ENCODE peak calls at places on chromosomes 4 and X, in eight cellular contexts. B is sigmoid colon, E is tibial nerve, Z is breast epithelium, Y is body of pancreas, W is adrenal gland, S is IMR-90, N is HepG2. U is an unnamed sample.

GRCh38 chr4:81106150-81106549 is 75.6 kb downstream of the BMP3 start:
- DNase-seq in B (no peak), E (no peak), Z (no peak), Y (no peak), W (no peak), S (no peak), N (no peak), U (no peak)

GRCh38 chrX:124145749-124146148 is 184.2 kb downstream of the STAG2 start:
- DNase-seq in B (no peak), E (no peak), Z (no peak), Y (no peak), W (no peak), S (no peak), N (no peak), U (no peak)

GRCh38 chrX:69323786-69324720 is 158.8 kb upstream of the PJA1 start:
- DNase-seq in B (no peak), E (no peak), Z (no peak), Y (no peak), W (no peak), S (no peak), N (no peak), U (no peak)

GRCh38 chr4:26838055-26838842 is 22.4 kb upstream of the STIM2 start:
- DNase-seq in B (no peak), E (no peak), Z (no peak), Y (no peak), W (no peak), S (no peak), N (no peak), U (no peak)

GRCh38 chr4:46389301-46389761 is 597 bp downstream of the GABRA2 start:
- DNase-seq in B (no peak), E (no peak), Z (no peak), Y (no peak), W (no peak), S (no peak), N (peak; percentile 2), U (peak; percentile 20)

GRCh38 chr4:71303850-71304249 is 35.0 kb upstream of the SLC4A4 start:
- DNase-seq in B (no peak), E (no peak), Z (no peak), Y (no peak), W (no peak), S (peak; percentile 57), N (no peak), U (no peak)

GRCh38 chr4:120895554-120895953 is 27.0 kb downstream of the PRDM5 start:
- DNase-seq in B (no peak), E (no peak), Z (no peak), Y (no peak), W (no peak), S (no peak), N (no peak), U (no peak)

GRCh38 chrX:39456894-39457600 is 640.7 kb downstream of the BCOR start:
- DNase-seq in B (no peak), E (no peak), Z (no peak), Y (no peak), W (no peak), S (no peak), N (no peak), U (no peak)

GRCh38 chr4:149790172-149790907 is 25.3 kb downstream of the IQCM start:
- DNase-seq in B (no peak), E (no peak), Z (no peak), Y (no peak), W (no peak), S (no peak), N (no peak), U (no peak)

GRCh38 chr4:56860781-56861180 is 39.3 kb upstream of the SPINK2 start:
- DNase-seq in B (no peak), E (no peak), Z (no peak), Y (no peak), W (no peak), S (no peak), N (no peak), U (no peak)

GRCh38 chr4:178937130-178937529 is 1494.9 kb upstream of the AGA start:
- DNase-seq in B (no peak), E (no peak), Z (no peak), Y (no peak), W (no peak), S (no peak), N (no peak), U (no peak)

GRCh38 chr4:14719053-14719452 is 283.2 kb upstream of the CPEB2 start:
- DNase-seq in B (no peak), E (no peak), Z (peak; percentile 21), Y (peak; percentile 21), W (no peak), S (peak; percentile 7), N (no peak), U (no peak)

GRCh38 chr4:52729586-52729985 is 21.6 kb downstream of the ERVMER34-1 start:
- DNase-seq in B (no peak), E (no peak), Z (no peak), Y (no peak), W (no peak), S (no peak), N (no peak), U (no peak)

GRCh38 chrX:153602621-153603020 is 3.7 kb upstream of the CCNQ start:
- DNase-seq in B (no peak), E (no peak), Z (no peak), Y (no peak), W (no peak), S (no peak), N (no peak), U (no peak)

GRCh38 chr4:2827874-2828751 is 15.5 kb upstream of the ADD1 start:
- DNase-seq in B (peak; percentile 63), E (no peak), Z (no peak), Y (no peak), W (no peak), S (no peak), N (no peak), U (peak; percentile 44)

GRCh38 chr4:78937837-78938236 is 1.4 kb downstream of the PAQR3 start:
- DNase-seq in B (no peak), E (no peak), Z (no peak), Y (no peak), W (no peak), S (peak; percentile 16), N (peak; percentile 9), U (no peak)

DNA sequence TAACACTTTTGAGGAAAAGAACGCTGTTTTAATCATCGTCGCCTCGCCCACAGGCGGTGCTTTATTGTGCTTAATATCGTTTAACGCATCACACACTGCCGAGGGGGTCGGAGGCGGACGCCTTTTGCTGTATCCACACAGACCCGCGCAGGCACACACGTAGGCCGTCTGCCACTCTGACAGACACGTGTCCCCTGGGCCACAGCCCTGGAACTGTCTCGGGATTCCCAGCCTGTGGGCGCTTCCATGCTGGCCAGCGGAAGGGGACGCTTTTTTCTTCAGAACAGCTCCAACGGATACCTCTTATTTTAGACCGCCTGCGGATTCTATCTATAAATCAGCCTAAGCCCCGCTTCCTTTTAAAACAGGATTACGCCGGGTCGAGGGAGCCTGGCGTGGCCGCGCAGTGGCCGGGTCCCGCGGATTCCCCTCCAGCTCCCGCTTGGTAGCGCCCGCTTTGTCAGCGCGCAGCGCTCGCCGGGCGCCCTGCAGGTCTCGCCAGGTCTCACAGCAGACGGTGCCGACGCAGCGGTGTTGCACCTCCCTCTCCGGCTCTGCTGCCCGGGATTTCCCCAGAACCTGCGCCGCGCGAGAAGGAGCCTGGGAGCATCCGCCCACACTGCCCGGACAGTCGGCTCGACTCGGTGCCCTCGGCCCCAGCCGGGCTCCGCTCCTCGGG is at the start of gene NOCT:
- DNase-seq in B (peak; percentile 91), E (peak; percentile 71), Z (peak; percentile 83), Y (peak; percentile 94), W (peak; percentile 96), S (peak; percentile 94), N (peak; percentile 80), U (peak; percentile 96)
- TF ChIP-seq POLR2A in B (peak; percentile 67), E (peak; percentile 84), Z (peak; percentile 51), Y (peak; percentile 97), W (peak; percentile 94), S (peak; percentile 98), N (peak; percentile 96), U (peak; percentile 99)

GRCh38 chr4:146890301-146890700 is 55.4 kb downstream of the TTC29 start:
- DNase-seq in B (no peak), E (no peak), Z (no peak), Y (no peak), W (no peak), S (no peak), N (no peak), U (no peak)
- H3K4me1 ChIP-seq in B (no peaks in the 10 kb centered on the region), E (no peaks in the 10 kb centered on the region), Z (no peaks in the 10 kb centered on the region), Y (no peaks in the 10 kb centered on the region), W (no peaks in the 10 kb centered on the region), S (no peaks in the 10 kb centered on the region), N (no peaks in the 10 kb centered on the region), U (no peaks in the 10 kb centered on the region)

GRCh38 chrX:33138677-33139249 is 72.6 kb downstream of the DMD start:
- DNase-seq in B (no peak), E (no peak), Z (no peak), Y (no peak), W (peak; percentile 50), S (no peak), N (no peak), U (no peak)
- H3K4me3 ChIP-seq in B (no peak overlapping the region), E (no peak overlapping the region), Z (no peak overlapping the region), Y (no peak overlapping the region), W (no peak overlapping the region), S (no peak overlapping the region), N (no peak overlapping the region), U (no peak overlapping the region)

GRCh38 chr4:175772170-175772685 is 39.8 kb downstream of the GPM6A start:
- DNase-seq in B (no peak), E (no peak), Z (no peak), Y (no peak), W (no peak), S (no peak), N (no peak), U (no peak)
- TF ChIP-seq POLR2A in B (no peak), E (no peak), Z (no peak), Y (no peak), W (no peak), S (no peak), N (no peak), U (no peak)

DNA sequence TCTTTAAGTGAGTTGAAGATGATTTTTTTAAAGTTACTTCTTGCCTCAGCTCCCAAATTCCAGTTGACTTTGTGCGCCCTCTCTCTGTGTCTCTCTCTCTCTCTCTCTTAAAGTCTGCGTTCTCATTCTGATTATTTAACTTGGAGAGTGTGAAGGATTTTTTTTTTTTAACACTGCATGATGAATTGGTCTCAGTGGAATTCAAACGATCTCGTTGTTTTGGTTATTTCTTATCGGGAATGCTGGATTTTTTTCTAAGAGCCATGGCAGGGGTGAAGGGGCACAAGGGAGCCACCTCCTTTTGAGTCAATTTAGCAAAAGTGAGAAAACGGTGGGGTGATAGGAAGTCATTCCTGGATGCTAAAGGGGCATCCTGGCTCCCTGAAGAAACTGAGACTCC is 176.1 kb downstream of the SHROOM3 start:
- DNase-seq in B (no peak), E (no peak), Z (no peak), Y (no peak), W (no peak), S (peak; percentile 67), N (no peak), U (no peak)
- H3K4me1 ChIP-seq in B (peaks cover 24% of the 10 kb centered on the region), E (peaks cover 49% of the 10 kb centered on the region), Z (no peaks in the 10 kb centered on the region), Y (peaks cover 53% of the 10 kb centered on the region), W (no peaks in the 10 kb centered on the region), S (peaks cover 21% of the 10 kb centered on the region), N (no peaks in the 10 kb centered on the region), U (no peaks in the 10 kb centered on the region)

DNA sequence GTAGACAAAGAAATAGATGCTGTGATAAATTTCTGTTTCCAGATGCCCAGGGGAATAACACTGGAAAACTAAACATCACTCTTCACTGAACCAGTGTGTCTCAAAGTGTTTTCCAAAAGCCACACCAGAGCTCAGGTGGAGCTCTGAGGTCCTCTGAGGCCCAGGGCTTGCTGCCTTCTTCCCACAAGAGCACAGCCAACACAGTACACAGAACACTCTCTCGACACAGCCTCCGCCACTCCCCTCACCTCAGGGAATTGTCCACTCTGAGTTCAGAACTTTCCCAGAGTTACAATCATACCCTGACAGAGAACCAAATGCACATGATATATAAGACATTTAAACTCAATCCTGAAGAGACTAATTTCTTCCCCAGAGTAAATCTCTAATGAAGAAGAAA is 3.1 kb downstream of the SETD7 start:
- DNase-seq in B (no peak), E (peak; percentile 36), Z (no peak), Y (no peak), W (no peak), S (no peak), N (no peak), U (no peak)
- H3K4me3 ChIP-seq in B (no peak overlapping the region), E (no peak overlapping the region), Z (no peak overlapping the region), Y (no peak overlapping the region), W (no peak overlapping the region), S (no peak overlapping the region), N (no peak overlapping the region), U (no peak overlapping the region)

U was measured in right lobe of liver.